ENCODE peak calls at places on chromosomes 7 and 10, in six cellular contexts. O, I, Q, U, S and N are unnamed samples. For H3K27me3 and H3K36me3, the result is how much of the 10 kb centered on the place peaks cover.

GRCh38 chr7:98174334-98175259 is 36.6 kb upstream of the BHLHA15 start:
- DNase-seq in U (peak), S (no peak), I (peak), Q (no peak), O (no peak), N (no peak)

GRCh38 chr7:94087664-94088352 is 83.7 kb upstream of the BET1 start:
- DNase-seq in O (peak), Q (peak), I (no peak), S (peak), U (peak), N (peak)

GRCh38 chr10:110901954-110902819 is 16.8 kb downstream of the BBIP1 start:
- DNase-seq in I (no peak), Q (peak), U (no peak), S (peak), O (no peak), N (no peak)

GRCh38 chr7:121279060-121279620 is 49.7 kb upstream of the WNT16 start:
- DNase-seq in Q (no peak), S (no peak), O (no peak), I (no peak), U (no peak), N (no peak)

GRCh38 chr10:79937661-79938226 is 11.2 kb downstream of the SFTPD start:
- DNase-seq in Q (no peak), I (no peak), O (peak), S (no peak), U (no peak), N (no peak)

GRCh38 chr10:29839826-29840515 is 205.2 kb upstream of the SVIL start:
- DNase-seq in O (peak), Q (no peak), S (no peak), I (no peak), U (peak), N (no peak)

GRCh38 chr10:101291254-101292193 is 62.3 kb upstream of the LBX1 start:
- DNase-seq in U (peak), S (no peak), I (peak), O (peak), Q (no peak), N (peak)

GRCh38 chr10:30454744-30455498 is 20.9 kb downstream of the MAP3K8 start:
- DNase-seq in U (no peak), S (no peak), O (no peak), I (no peak), Q (no peak), N (no peak)

GRCh38 chr10:13483951-13484350 is 44.9 kb downstream of the BEND7 start:
- DNase-seq in I (no peak), Q (no peak), S (no peak), O (no peak), U (no peak), N (no peak)

GRCh38 chr7:80429186-80429585 is 82.7 kb downstream of the GNAT3 start:
- DNase-seq in Q (no peak), U (no peak), I (no peak), S (no peak), O (no peak), N (no peak)

GRCh38 chr10:70114902-70115301 is 17.7 kb downstream of the AIFM2 start:
- DNase-seq in S (no peak), Q (no peak), O (no peak), U (no peak), I (no peak), N (no peak)

GRCh38 chr10:43944742-43945730 is 296.4 kb upstream of the ZNF32 start:
- DNase-seq in Q (no peak), O (peak), S (no peak), I (no peak), U (no peak), N (no peak)

GRCh38 chr7:141351175-141351574 is 200.0 kb upstream of the AGK start:
- DNase-seq in I (no peak), Q (no peak), U (no peak), O (no peak), S (no peak), N (no peak)

GRCh38 chr10:29588640-29589421 is 45.9 kb downstream of the SVIL start:
- DNase-seq in I (no peak), Q (peak), O (peak), U (no peak), S (no peak), N (no peak)

GRCh38 chr10:131775833-131776232 is 125.0 kb upstream of the PPP2R2D start:
- DNase-seq in O (no peak), U (no peak), Q (no peak), S (no peak), I (no peak), N (no peak)

GRCh38 chr10:70837660-70838059 is 21.9 kb downstream of the SGPL1 start:
- DNase-seq in O (no peak), Q (no peak), U (no peak), S (no peak), I (no peak), N (no peak)

GRCh38 chr10:11242443-11243386 is 225.0 kb downstream of the CELF2 start:
- DNase-seq in I (peak), U (no peak), O (no peak), S (no peak), Q (no peak), N (no peak)

GRCh38 chr7:34357068-34357467 is 300.9 kb upstream of the NPSR1 start:
- DNase-seq in O (no peak), I (no peak), S (no peak), Q (no peak), U (no peak), N (peak)

GRCh38 chr10:43201545-43202131 is 63.4 kb downstream of the CSGALNACT2 start:
- DNase-seq in O (peak), I (no peak), S (no peak), U (no peak), Q (no peak), N (peak)

GRCh38 chr7:127123220-127123619 is 129.5 kb downstream of the GRM8 start:
- DNase-seq in S (no peak), Q (no peak), U (no peak), I (no peak), O (no peak), N (no peak)

GRCh38 chr7:9672518-9672917 is 1239.1 kb downstream of the NXPH1 start:
- DNase-seq in I (no peak), S (no peak), Q (no peak), O (no peak), U (no peak), N (no peak)

GRCh38 chr10:102231357-102232318 is 5.5 kb downstream of the ELOVL3 start:
- DNase-seq in S (peak), I (peak), U (peak), Q (peak), O (peak), N (peak)

GRCh38 chr10:94351089-94351488 is 11.7 kb downstream of the NOC3L start:
- DNase-seq in Q (no peak), I (no peak), O (no peak), U (no peak), S (no peak), N (no peak)

GRCh38 chr10:104327745-104328635 is 10.3 kb downstream of the ITPRIP start:
- DNase-seq in U (peak), O (peak), S (no peak), I (no peak), Q (peak), N (peak)

GRCh38 chr7:107596881-107597581 is 17.0 kb downstream of the BCAP29 start:
- DNase-seq in U (no peak), S (no peak), I (no peak), O (no peak), Q (no peak), N (no peak)

GRCh38 chr10:82949816-82950575 is 1075.0 kb downstream of the NRG3 start:
- DNase-seq in S (no peak), O (no peak), I (no peak), U (no peak), Q (no peak), N (no peak)

GRCh38 chr10:75187961-75188426 is 22.6 kb upstream of the VDAC2 start:
- DNase-seq in I (no peak), Q (peak), U (peak), S (peak), O (peak), N (peak)

GRCh38 chr10:116891208-116891607 is 41.9 kb downstream of the ENO4 start:
- DNase-seq in O (no peak), I (peak), S (no peak), Q (no peak), U (no peak), N (no peak)

GRCh38 chr10:32948451-32948850 is 9.6 kb downstream of the ITGB1 start:
- DNase-seq in Q (no peak), I (no peak), S (peak), O (no peak), U (no peak), N (no peak)

GRCh38 chr7:108382932-108383331 is 73.3 kb downstream of the NRCAM start:
- DNase-seq in I (no peak), O (no peak), U (no peak), Q (no peak), S (no peak), N (no peak)

GRCh38 chr10:1241973-1242935 is 186.1 kb downstream of the WDR37 start:
- DNase-seq in Q (no peak), O (no peak), S (no peak), I (no peak), U (no peak), N (peak)

GRCh38 chr7:92835851-92836488 is 403 bp downstream of the CDK6 start:
- DNase-seq in Q (peak), S (no peak), I (peak), O (no peak), U (peak), N (peak)

GRCh38 chr7:79923953-79924352 is 210.7 kb upstream of the GNAI1 start:
- DNase-seq in S (no peak), Q (no peak), U (no peak), I (no peak), O (no peak), N (no peak)

GRCh38 chr10:119933179-119933578 is 40.6 kb downstream of the SEC23IP start:
- DNase-seq in I (no peak), U (no peak), S (no peak), Q (no peak), O (no peak), N (peak)

GRCh38 chr7:75943864-75944263 is 28.9 kb downstream of the POR start:
- DNase-seq in S (peak), O (no peak), U (no peak), Q (peak), I (no peak), N (no peak)

GRCh38 chr10:21130683-21131442 is 233.8 kb upstream of the NEBL start:
- DNase-seq in I (no peak), U (no peak), Q (no peak), S (no peak), O (no peak), N (no peak)

GRCh38 chr10:13404791-13405190 is 56.7 kb upstream of the SEPHS1 start:
- DNase-seq in I (no peak), Q (no peak), U (peak), S (no peak), O (no peak), N (no peak)

GRCh38 chr7:104207731-104208420 is at the start of gene ORC5:
- DNase-seq in U (peak), Q (peak), I (peak), O (peak), S (peak), N (peak)

GRCh38 chr7:6416516-6417145 is 31.1 kb downstream of the DAGLB start:
- DNase-seq in S (no peak), U (no peak), Q (no peak), O (peak), I (no peak), N (peak)
- H3K4me3 ChIP-seq in S (no peak), U (no peak), Q (no peak), O (no peak), I (no peak), N (no peak)

GRCh38 chr7:132475669-132476116 is 100.6 kb downstream of the PLXNA4 start:
- DNase-seq in I (no peak), Q (no peak), U (no peak), S (no peak), O (peak), N (peak)
- H3K27me3 ChIP-seq in I (under half), Q (half or more), U (under half), S (half or more), O (under half), N (under half)

GRCh38 chr7:47438411-47439029 is 143.4 kb downstream of the TNS3 start:
- DNase-seq in I (no peak), U (no peak), S (no peak), Q (no peak), O (peak), N (no peak)
- H3K36me3 ChIP-seq in I (under half), U (under half), S (under half), Q (half or more), O (under half), N (under half)

DNA sequence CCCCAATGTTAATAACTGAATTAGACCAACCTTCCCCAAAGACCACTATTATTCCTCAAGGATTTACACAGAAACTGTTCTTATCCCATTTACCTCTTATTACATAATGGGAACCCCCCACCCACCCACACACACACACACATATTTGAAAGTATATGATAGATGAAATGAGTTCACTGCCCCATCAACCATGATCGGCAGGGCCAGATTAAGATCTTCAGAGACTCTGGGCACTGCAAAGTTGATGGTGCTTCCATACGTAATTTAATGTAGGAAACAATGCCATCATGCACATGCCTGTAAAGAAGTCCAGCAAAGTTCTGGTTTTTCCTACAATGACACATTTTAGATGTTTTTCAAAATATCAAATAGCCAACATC is 35.0 kb upstream of the HERPUD2 start:
- DNase-seq in O (no peak), U (no peak), S (no peak), I (no peak), Q (no peak), N (no peak)
- H3K4me3 ChIP-seq in O (no peak), U (no peak), S (no peak), I (no peak), Q (no peak), N (no peak)